ENCODE peak calls at places on chromosomes 11 and 22, in eight cellular contexts. P is transverse colon, Z is colonic mucosa, I is GM12865, G is fibroblast of lung, D is foreskin fibroblast, V is fibroblast of mammary gland, U is psoas muscle. Y is an unnamed sample.

GRCh38 chr22:24938741-24939341 is 7.7 kb downstream of the LHFPL7 start:
- DNase-seq in Z (peak), U (no peak), I (peak), P (no peak), V (peak), D (peak), G (peak), Y (peak)

GRCh38 chr22:41742918-41743317 is 43.6 kb downstream of the MEI1 start:
- DNase-seq in Z (no peak), U (no peak), P (no peak), V (no peak), G (no peak), I (no peak), D (no peak), Y (no peak)

GRCh38 chr11:66251811-66252210 is 16.6 kb upstream of the RAB1B start:
- DNase-seq in D (no peak), I (no peak), Z (no peak), V (no peak), U (no peak), P (no peak), G (no peak), Y (no peak)

GRCh38 chr22:26709617-26710390 is 52.4 kb downstream of the MIAT start:
- DNase-seq in P (no peak), U (no peak), I (no peak), D (peak), Z (no peak), V (peak), G (peak), Y (no peak)

GRCh38 chr11:34865261-34865660 is 50.9 kb downstream of the APIP start:
- DNase-seq in P (no peak), G (peak), U (no peak), Z (no peak), D (peak), V (no peak), I (no peak), Y (no peak)

GRCh38 chr11:27390959-27391326 is 27.9 kb upstream of the CCDC34 start:
- DNase-seq in V (no peak), U (no peak), G (peak), P (no peak), Z (no peak), D (peak), I (no peak), Y (no peak)

GRCh38 chr11:124737638-124738293 is 2.0 kb upstream of the NRGN start:
- DNase-seq in U (no peak), G (no peak), V (no peak), D (no peak), I (no peak), Z (no peak), P (no peak), Y (no peak)

GRCh38 chr11:102788334-102789035 is 8.1 kb upstream of the MMP10 start:
- DNase-seq in P (no peak), Z (no peak), G (peak), U (no peak), V (no peak), D (peak), I (no peak), Y (no peak)

GRCh38 chr22:46687460-46687859 is 50.6 kb downstream of the CERK start:
- DNase-seq in I (no peak), P (no peak), G (no peak), Z (no peak), D (no peak), U (no peak), V (no peak), Y (no peak)

GRCh38 chr11:63710476-63711217 is 29.3 kb downstream of the RTN3 start:
- DNase-seq in P (peak), U (no peak), V (peak), Z (peak), D (peak), G (peak), I (no peak), Y (no peak)
- TF ChIP-seq CTCF in P (no peak), U (no peak), V (peak), Z (no peak), D (peak), G (no peak), I (no peak), Y (no peak)

DNA sequence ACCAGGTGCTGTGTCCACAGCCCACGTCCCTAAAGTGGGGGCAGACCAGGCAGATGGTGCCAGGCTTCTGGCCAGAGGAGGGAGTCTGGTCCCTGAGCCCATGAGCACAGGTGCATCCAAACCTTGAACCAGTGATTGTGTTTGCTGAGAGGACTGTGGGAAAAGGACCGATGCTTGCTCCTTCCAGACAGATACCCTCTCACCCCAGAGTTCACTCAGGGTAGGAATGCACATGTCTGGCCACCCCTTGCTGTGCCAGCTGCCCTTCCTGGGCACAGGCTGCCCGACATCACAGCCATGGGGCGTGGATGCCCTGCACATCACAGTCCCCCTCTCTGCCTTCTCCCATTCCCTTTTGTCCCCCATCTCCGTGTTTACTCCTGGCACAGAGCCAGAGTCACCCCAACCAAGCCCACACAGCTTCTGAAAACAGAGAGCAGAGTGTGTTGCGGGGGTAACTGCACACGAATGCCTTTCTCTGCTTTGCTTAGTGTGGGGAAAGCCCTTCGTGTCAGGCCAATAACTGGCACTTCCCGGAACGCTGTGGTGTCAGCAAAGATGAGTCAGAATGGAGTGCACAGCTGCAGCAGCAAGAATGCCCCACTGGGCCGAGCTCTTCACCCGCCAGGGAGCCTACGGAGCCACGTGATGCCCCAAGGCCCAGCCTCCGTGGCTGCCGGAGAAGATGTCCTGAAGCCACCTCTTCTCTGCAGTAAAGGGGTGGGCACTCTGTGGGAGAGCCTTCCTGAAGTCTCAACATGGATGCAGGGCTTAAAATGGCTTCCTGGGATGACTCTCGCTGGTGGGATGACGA is 7.6 kb downstream of the CARS1 start:
- DNase-seq in D (peak), P (peak), I (peak), V (peak), Z (peak), G (peak), U (peak), Y (peak)
- TF ChIP-seq CTCF in D (peak), P (no peak), I (peak), V (peak), Z (no peak), G (no peak), U (peak), Y (no peak)

DNA sequence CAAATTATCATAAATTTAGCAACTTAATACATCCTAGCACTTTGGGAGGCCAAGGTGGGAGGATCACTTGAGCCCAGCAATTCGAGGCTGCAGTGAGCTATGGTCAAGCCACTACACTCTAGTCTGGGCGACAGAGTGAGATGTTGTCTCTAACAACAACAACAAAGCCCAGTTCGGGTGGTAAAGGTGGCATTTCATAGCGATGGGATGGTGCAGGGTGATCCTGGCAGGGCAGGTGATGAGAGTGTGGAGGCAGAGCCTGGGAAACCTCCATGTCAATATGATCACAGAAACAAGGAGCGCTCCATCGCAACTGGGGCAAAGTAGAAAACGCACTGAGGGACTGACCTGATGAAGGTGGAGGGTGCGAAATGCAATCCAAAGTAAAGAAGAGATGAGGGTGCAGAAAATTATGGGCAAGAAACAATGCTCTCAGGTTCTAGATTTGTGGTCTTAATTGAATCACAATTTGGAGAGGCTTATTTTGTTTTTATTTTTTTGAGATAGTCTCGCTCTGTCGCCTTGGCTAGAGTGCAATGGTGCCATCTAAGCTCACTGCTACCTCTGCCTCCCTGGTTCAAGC is 32.8 kb upstream of the CLDN5 start:
- DNase-seq in I (no peak), Z (no peak), V (no peak), P (no peak), U (no peak), G (no peak), D (no peak), Y (no peak)
- TF ChIP-seq CTCF in I (no peak), Z (no peak), V (no peak), P (no peak), U (no peak), G (no peak), D (no peak), Y (no peak)

DNA sequence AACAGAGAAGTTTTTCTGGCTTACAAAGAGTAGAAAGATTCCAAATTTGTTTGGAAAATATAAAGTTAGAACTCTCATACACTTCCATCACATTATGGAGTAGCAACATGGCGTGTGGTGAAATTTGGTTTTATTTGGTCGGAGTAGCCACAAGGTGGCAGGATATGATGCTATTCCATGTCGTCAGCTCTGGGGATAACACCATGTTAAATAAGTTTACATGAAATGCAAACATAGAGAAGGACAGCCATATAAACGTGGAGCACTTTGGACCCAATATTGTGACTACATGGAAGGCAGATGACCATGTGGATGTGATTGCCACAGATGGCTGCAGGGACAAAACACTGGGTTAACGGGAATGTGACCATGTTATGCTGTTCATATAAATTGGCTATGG is 21.1 kb downstream of the OR5M11 start:
- DNase-seq in V (no peak), P (peak), U (no peak), Z (no peak), G (no peak), I (peak), D (no peak), Y (no peak)
- TF ChIP-seq CTCF in V (no peak), P (peak), U (no peak), Z (peak), G (no peak), I (peak), D (no peak), Y (no peak)

GRCh38 chr11:17473071-17473744 is 3.4 kb downstream of the ABCC8 start:
- DNase-seq in V (no peak), U (no peak), I (no peak), G (no peak), Z (no peak), P (no peak), D (peak), Y (no peak)
- TF ChIP-seq CTCF in V (no peak), U (no peak), I (no peak), G (no peak), Z (no peak), P (no peak), D (peak), Y (no peak)

GRCh38 chr11:114343493-114343892 is 47.3 kb downstream of the NNMT start:
- DNase-seq in P (no peak), G (no peak), D (no peak), I (no peak), U (no peak), V (no peak), Z (no peak), Y (no peak)
- TF ChIP-seq CTCF in P (no peak), G (no peak), D (no peak), I (no peak), U (no peak), V (no peak), Z (no peak), Y (no peak)

GRCh38 chr22:28978863-28979799 is 82.5 kb downstream of the C22orf31 start:
- DNase-seq in V (peak), D (no peak), I (no peak), U (no peak), G (no peak), Z (no peak), P (no peak), Y (no peak)

GRCh38 chr22:28976588-28976987 is 85.0 kb downstream of the C22orf31 start:
- DNase-seq in P (no peak), D (peak), U (no peak), Z (no peak), V (peak), G (peak), I (peak), Y (no peak)

GRCh38 chr22:28977050-28977449 is 84.6 kb downstream of the C22orf31 start:
- DNase-seq in Z (no peak), I (no peak), P (no peak), V (no peak), D (peak), G (peak), U (no peak), Y (no peak)

GRCh38 chr22:28978158-28978557 is 83.5 kb downstream of the C22orf31 start:
- DNase-seq in I (no peak), G (peak), V (peak), U (peak), Z (no peak), P (no peak), D (peak), Y (peak)

GRCh38 chr22:28977481-28977971 is 84.1 kb downstream of the C22orf31 start:
- DNase-seq in P (no peak), I (no peak), G (peak), V (peak), U (no peak), Z (no peak), D (no peak), Y (no peak)
- TF ChIP-seq CTCF in P (no peak), I (no peak), G (no peak), V (no peak), U (no peak), Z (no peak), D (no peak), Y (no peak)

GRCh38 chr11:8297781-8298440 is 34.2 kb upstream of the LMO1 start:
- DNase-seq in G (no peak), D (no peak), V (no peak), P (no peak), Z (no peak), U (no peak), I (no peak), Y (no peak)
- TF ChIP-seq CTCF in G (no peak), D (no peak), V (no peak), P (no peak), Z (no peak), U (no peak), I (no peak), Y (no peak)

DNA sequence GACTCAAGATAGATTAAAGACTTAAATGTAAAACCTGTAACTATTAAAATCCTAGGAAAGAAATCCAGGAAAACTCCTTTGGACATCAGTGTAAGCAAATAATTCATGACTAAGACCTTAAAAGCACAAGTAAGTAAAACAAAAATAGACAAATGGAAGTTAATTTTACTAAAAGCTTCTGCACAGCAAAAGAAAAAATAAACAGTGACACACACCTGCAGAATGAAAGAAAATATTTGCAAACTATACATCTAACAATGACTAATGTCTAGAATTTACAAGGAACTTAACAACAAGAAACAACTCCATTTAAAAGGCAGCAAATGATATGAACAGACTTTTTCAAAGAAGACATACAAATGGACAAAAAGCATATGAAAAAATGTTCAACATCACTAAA is 359.1 kb downstream of the LUZP2 start:
- DNase-seq in I (no peak), P (no peak), Z (no peak), V (no peak), G (no peak), D (no peak), U (no peak), Y (no peak)
- TF ChIP-seq CTCF in I (no peak), P (no peak), Z (no peak), V (no peak), G (no peak), D (no peak), U (no peak), Y (no peak)